ENCODE peak calls at places on chromosome 9, in seven cellular contexts. T is stimulated activated CD4-positive, alpha-beta T cell treated with anti-CD3 and anti-CD28 coated beads, Interleukin-1b, Interleukin-23, amount 100 ng/mL, for 1 hour; O is T-helper 2 cell; N is dorsolateral prefrontal cortex; M is pulmonary artery endothelial cell; X is activated effector memory CD4-positive, alpha-beta T cell treated with anti-CD3 and anti-CD28 coated beads, Interleukin-2, amount 50 U/mL, for 16 hours; Z is non-pigmented ciliary epithelial cell. G is an unnamed sample.

GRCh38 chr9:130766031-130766903 is 68.8 kb upstream of the ABL1 start:
- DNase-seq in N (no peak), M (no peak), O (no peak), X (no peak), Z (no peak), T (no peak), G (no peak)

GRCh38 chr9:73156593-73157187 is 5.0 kb downstream of the ANXA1 start:
- DNase-seq in Z (no peak), O (no peak), X (no peak), M (no peak), T (no peak), N (no peak), G (no peak)

GRCh38 chr9:136631038-136632000 is 31.4 kb upstream of the EGFL7 start:
- DNase-seq in Z (peak), T (peak), N (peak), M (peak), O (peak), X (peak), G (peak)

GRCh38 chr9:33737811-33738606 is 57.4 kb upstream of the PRSS3 start:
- DNase-seq in Z (peak), X (no peak), M (peak), O (no peak), N (no peak), T (no peak), G (no peak)

GRCh38 chr9:96441798-96442445 is 8.0 kb upstream of the HABP4 start:
- DNase-seq in T (no peak), N (no peak), M (no peak), Z (no peak), O (no peak), X (no peak), G (no peak)

GRCh38 chr9:72305102-72305546 is 59.9 kb downstream of the ZFAND5 start:
- DNase-seq in O (no peak), N (peak), X (peak), T (no peak), Z (peak), M (peak), G (no peak)

GRCh38 chr9:133978226-133979123 is 13.6 kb downstream of the VAV2 start:
- DNase-seq in X (no peak), M (no peak), Z (no peak), T (no peak), O (no peak), N (no peak), G (no peak)

GRCh38 chr9:127503379-127503921 is 52.1 kb downstream of the LRSAM1 start:
- DNase-seq in N (no peak), X (no peak), M (no peak), Z (no peak), T (no peak), O (no peak), G (no peak)

GRCh38 chr9:91004484-91004883 is 202.9 kb downstream of the SYK start:
- DNase-seq in M (no peak), O (no peak), N (no peak), Z (no peak), T (no peak), X (no peak), G (no peak)

GRCh38 chr9:108967916-108968315 is 33.7 kb downstream of the ABITRAM start:
- DNase-seq in M (no peak), X (no peak), O (no peak), N (no peak), Z (no peak), T (no peak), G (no peak)